ENCODE peak calls at places on chromosomes 11 and 22, in nine cellular contexts. V is heart left ventricle, X is astrocyte of the spinal cord, F is lower lobe of right lung, L is foreskin fibroblast, C is bronchial epithelial cell, G is fibroblast of lung, Y is cardiac muscle cell, H is thoracic aorta. E is an unnamed sample.

GRCh38 chr11:105609832-105610781 is at the start of gene GRIA4:
- DNase-seq in V (peak; percentile 56), X (peak; percentile 47), F (peak; percentile 45), L (peak; percentile 81), C (no peak), G (peak; percentile 67), Y (peak; percentile 76), H (no peak), E (peak; percentile 76)

GRCh38 chr22:49240472-49240871 is 587.2 kb downstream of the BRD1 start:
- DNase-seq in V (no peak), X (no peak), F (no peak), L (no peak), C (no peak), G (no peak), Y (no peak), H (no peak), E (no peak)

GRCh38 chr11:43797866-43798265 is 82.8 kb upstream of the ALKBH3 start:
- DNase-seq in V (no peak), X (no peak), F (no peak), L (no peak), C (no peak), G (no peak), Y (no peak), H (no peak), E (no peak)

GRCh38 chr22:19755145-19755710 is 5.3 kb upstream of the TBX1 start:
- DNase-seq in V (no peak), X (no peak), F (no peak), L (no peak), C (no peak), G (no peak), Y (no peak), H (no peak), E (peak; percentile 63)

GRCh38 chr11:124538019-124538418 is 5.4 kb downstream of the OR8B12 start:
- DNase-seq in V (peak; percentile 58), X (peak; percentile 88), F (no peak), L (no peak), C (no peak), G (peak; percentile 82), Y (no peak), H (no peak), E (no peak)

GRCh38 chr11:13927496-13927895 is 35.0 kb upstream of the SPON1 start:
- DNase-seq in V (no peak), X (no peak), F (no peak), L (no peak), C (no peak), G (no peak), Y (no peak), H (no peak), E (no peak)

GRCh38 chr11:19793356-19793755 is 80.7 kb downstream of the NAV2 start:
- DNase-seq in V (no peak), X (no peak), F (no peak), L (no peak), C (no peak), G (no peak), Y (no peak), H (no peak), E (no peak)

GRCh38 chr11:10490398-10491232 is 35.6 kb downstream of the AMPD3 start:
- DNase-seq in V (peak; percentile 75), X (peak; percentile 95), F (peak; percentile 44), L (peak; percentile 100), C (peak; percentile 71), G (peak; percentile 97), Y (peak; percentile 34), H (peak; percentile 87), E (peak; percentile 69)

GRCh38 chr11:68164437-68164836 is 43.2 kb upstream of the CHKA start:
- DNase-seq in V (no peak), X (peak; percentile 36), F (no peak), L (peak; percentile 82), C (peak; percentile 83), G (peak; percentile 39), Y (no peak), H (no peak), E (no peak)

GRCh38 chr11:107696140-107696539 is 15.7 kb downstream of the SLN start:
- DNase-seq in V (no peak), X (peak; percentile 91), F (no peak), L (peak; percentile 92), C (peak; percentile 93), G (peak; percentile 97), Y (no peak), H (no peak), E (no peak)

GRCh38 chr11:96144553-96144952 is 198.4 kb downstream of the MAML2 start:
- DNase-seq in V (no peak), X (no peak), F (no peak), L (no peak), C (no peak), G (no peak), Y (no peak), H (no peak), E (no peak)

GRCh38 chr11:77174559-77174958 is 46.5 kb downstream of the MYO7A start:
- DNase-seq in V (peak; percentile 51), X (no peak), F (peak; percentile 40), L (no peak), C (no peak), G (no peak), Y (no peak), H (no peak), E (no peak)

GRCh38 chr11:67438121-67438902 is 830 bp upstream of the PTPRCAP start:
- DNase-seq in V (no peak), X (no peak), F (no peak), L (no peak), C (no peak), G (no peak), Y (no peak), H (no peak), E (no peak)

GRCh38 chr11:134883484-134883883 is 471.4 kb upstream of the B3GAT1 start:
- DNase-seq in V (no peak), X (no peak), F (no peak), L (no peak), C (no peak), G (no peak), Y (no peak), H (no peak), E (no peak)

GRCh38 chr11:133619973-133620372 is 87.7 kb upstream of the OPCML start:
- DNase-seq in V (no peak), X (no peak), F (no peak), L (no peak), C (peak; percentile 10), G (no peak), Y (peak; percentile 28), H (no peak), E (peak; percentile 24)
- TF ChIP-seq CTCF in V (peak; percentile 34), X (no peak), F (no peak), L (no peak), C (peak; percentile 5), G (no peak), Y (no peak), H (no peak), E (peak; percentile 40)

GRCh38 chr22:45983797-45984196 is 6.8 kb upstream of the WNT7B start:
- DNase-seq in V (no peak), X (no peak), F (no peak), L (no peak), C (no peak), G (no peak), Y (no peak), H (no peak), E (no peak)

GRCh38 chr22:45992737-45993136 is 15.8 kb upstream of the WNT7B start:
- DNase-seq in V (peak; percentile 14), X (no peak), F (no peak), L (no peak), C (no peak), G (no peak), Y (no peak), H (no peak), E (no peak)

GRCh38 chr22:45991108-45991507 is 14.1 kb upstream of the WNT7B start:
- DNase-seq in V (no peak), X (no peak), F (no peak), L (no peak), C (no peak), G (no peak), Y (no peak), H (no peak), E (no peak)

GRCh38 chr22:45984316-45984916 is 7.5 kb upstream of the WNT7B start:
- DNase-seq in V (no peak), X (no peak), F (no peak), L (no peak), C (no peak), G (no peak), Y (no peak), H (no peak), E (no peak)

DNA sequence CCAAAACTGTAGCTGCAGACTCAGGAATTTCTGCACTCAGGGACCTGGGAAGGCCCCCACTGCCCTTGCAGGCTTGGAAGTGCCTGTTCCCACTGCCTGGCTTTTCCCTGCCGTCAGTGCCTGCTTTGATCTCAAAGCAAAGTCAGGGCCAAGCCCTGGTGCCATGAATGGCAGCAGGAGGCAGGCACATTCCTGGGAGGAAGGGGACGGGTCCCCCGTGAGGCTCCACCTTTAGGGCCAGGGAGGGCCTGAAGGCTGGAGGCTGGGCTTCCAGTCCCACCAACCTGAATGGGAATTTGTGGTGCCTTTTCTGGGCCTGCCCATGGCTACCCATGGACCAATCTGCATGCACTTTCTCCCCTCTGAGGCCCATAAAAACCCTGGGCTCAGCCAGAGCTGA is 10.5 kb upstream of the WNT7B start:
- DNase-seq in V (no peak), X (no peak), F (no peak), L (no peak), C (no peak), G (no peak), Y (peak; percentile 55), H (no peak), E (no peak)
- H3K4me3 ChIP-seq in V (no peak overlapping the region), X (no peak overlapping the region), F (no peak overlapping the region), L (no peak overlapping the region), C (no peak overlapping the region), G (no peak overlapping the region), Y (no peak overlapping the region), H (no peak overlapping the region), E (no peak overlapping the region)

GRCh38 chr11:75425422-75425821 is 7.6 kb downstream of the KLHL35 start:
- DNase-seq in V (no peak), X (no peak), F (no peak), L (no peak), C (no peak), G (no peak), Y (peak; percentile 34), H (no peak), E (peak; percentile 71)
- TF ChIP-seq CTCF in V (no peak), X (peak; percentile 38), F (no peak), L (no peak), C (peak; percentile 34), G (peak; percentile 9), Y (peak; percentile 39), H (no peak), E (peak; percentile 63)

GRCh38 chr11:61122761-61123160 is 20.5 kb downstream of the CD5 start:
- DNase-seq in V (no peak), X (no peak), F (no peak), L (no peak), C (no peak), G (no peak), Y (no peak), H (no peak), E (no peak)

GRCh38 chr11:61119571-61119970 is 17.3 kb downstream of the CD5 start:
- DNase-seq in V (no peak), X (no peak), F (no peak), L (no peak), C (no peak), G (no peak), Y (no peak), H (no peak), E (no peak)

GRCh38 chr11:61120099-61120864 is 18.0 kb downstream of the CD5 start:
- DNase-seq in V (no peak), X (no peak), F (no peak), L (no peak), C (no peak), G (no peak), Y (no peak), H (no peak), E (no peak)

GRCh38 chr11:61121917-61122316 is 19.6 kb downstream of the CD5 start:
- DNase-seq in V (no peak), X (no peak), F (no peak), L (no peak), C (peak; percentile 29), G (no peak), Y (no peak), H (no peak), E (no peak)

GRCh38 chr11:61120865-61121831 is 18.9 kb downstream of the CD5 start:
- DNase-seq in V (no peak), X (peak; percentile 18), F (no peak), L (peak; percentile 30), C (peak; percentile 29), G (peak; percentile 34), Y (no peak), H (no peak), E (no peak)
- H3K4me3 ChIP-seq in V (no peak overlapping the region), X (no peak overlapping the region), F (no peak overlapping the region), L (no peak overlapping the region), C (no peak overlapping the region), G (no peak overlapping the region), Y (no peak overlapping the region), H (no peak overlapping the region), E (no peak overlapping the region)